ENCODE peak calls at places on chromosomes 1 and 21, in six cellular contexts. C is A549; Y is activated CD4-positive, CD25-positive, alpha-beta regulatory T cell; E is dermis blood vessel endothelial cell; F is heart left ventricle; N is stimulated activated CD4-positive, alpha-beta T cell treated with anti-CD3 and anti-CD28 coated beads, Interleukin-2, amount 100 ng/mL, for 48 hours. L is an unnamed sample.

GRCh38 chr1:156510709-156511108 is 10.1 kb upstream of the MEF2D start:
- DNase-seq in F (peak; percentile 95), E (no peak), C (no peak), N (no peak), Y (no peak), L (no peak)

GRCh38 chr1:160830321-160831153 is 32.1 kb downstream of the CD244 start:
- DNase-seq in N (peak; percentile 80), C (peak; percentile 47), E (peak; percentile 57), F (peak; percentile 37), Y (peak; percentile 74), L (peak; percentile 61)

GRCh38 chr1:155166006-155166372 is 7.1 kb downstream of the KRTCAP2 start:
- DNase-seq in F (no peak), E (no peak), Y (no peak), C (no peak), N (no peak), L (no peak)

GRCh38 chr1:244796719-244797406 is 38.6 kb upstream of the COX20 start:
- DNase-seq in Y (peak; percentile 35), N (peak; percentile 55), E (peak; percentile 88), C (peak; percentile 42), F (peak; percentile 38), L (peak; percentile 24)

GRCh38 chr1:10432910-10433785 is 2.9 kb downstream of the CENPS start:
- DNase-seq in E (no peak), C (no peak), F (no peak), N (no peak), Y (no peak), L (no peak)

GRCh38 chr1:227945891-227946623 is 1.7 kb downstream of the WNT9A start:
- DNase-seq in F (peak; percentile 88), C (peak; percentile 60), Y (no peak), E (peak; percentile 91), N (no peak), L (peak; percentile 62)

GRCh38 chr1:225449774-225450173 is 21.9 kb upstream of the LBR start:
- DNase-seq in Y (no peak), C (no peak), N (no peak), F (no peak), E (no peak), L (no peak)

GRCh38 chr1:224799083-224799482 is 130.4 kb upstream of the DNAH14 start:
- DNase-seq in F (no peak), N (no peak), C (no peak), Y (no peak), E (no peak), L (no peak)

GRCh38 chr1:2104621-2105427 is 54.6 kb downstream of the PRKCZ start:
- DNase-seq in C (no peak), Y (no peak), N (no peak), E (no peak), F (no peak), L (no peak)

GRCh38 chr1:174534789-174535188 is 87.0 kb downstream of the GPR52 start:
- DNase-seq in N (no peak), C (no peak), F (no peak), Y (no peak), E (no peak), L (peak; percentile 42)

GRCh38 chr1:119947468-119947867 is 51.2 kb upstream of the ADAM30 start:
- DNase-seq in Y (no peak), E (no peak), C (no peak), F (no peak), N (no peak), L (no peak)

GRCh38 chr1:16248603-16249534 is 11.9 kb upstream of the CPLANE2 start:
- DNase-seq in F (peak; percentile 88), C (no peak), E (peak; percentile 96), Y (no peak), N (no peak), L (peak; percentile 80)

GRCh38 chr1:3767328-3767925 is 5.1 kb upstream of the SMIM1 start:
- DNase-seq in N (no peak), C (no peak), F (no peak), Y (no peak), E (no peak), L (no peak)

GRCh38 chr1:38559180-38559874 is 300.2 kb downstream of the RRAGC start:
- DNase-seq in F (no peak), N (peak; percentile 59), C (no peak), E (no peak), Y (peak; percentile 43), L (no peak)

GRCh38 chr1:197399691-197400521 is 131.9 kb downstream of the CRB1 start:
- DNase-seq in Y (no peak), N (no peak), E (peak; percentile 62), F (no peak), C (peak; percentile 35), L (peak; percentile 43)

GRCh38 chr1:198141668-198142351 is 15.0 kb upstream of the NEK7 start:
- DNase-seq in E (no peak), Y (no peak), C (no peak), N (no peak), F (no peak), L (no peak)

GRCh38 chr1:201136696-201137392 is 9.9 kb upstream of the ASCL5 start:
- DNase-seq in N (no peak), F (no peak), C (no peak), Y (no peak), E (no peak), L (no peak)

GRCh38 chr1:233025156-233025555 is 74.7 kb downstream of the NTPCR start:
- DNase-seq in E (peak; percentile 64), F (peak; percentile 42), N (no peak), Y (no peak), C (peak; percentile 25), L (no peak)

GRCh38 chr1:81550753-81551152 is 250.0 kb upstream of the ADGRL2 start:
- DNase-seq in N (no peak), F (no peak), E (peak; percentile 38), Y (no peak), C (no peak), L (no peak)

GRCh38 chr1:38004284-38005101 is 821 bp downstream of the FHL3 start:
- DNase-seq in N (no peak), F (no peak), E (peak; percentile 39), Y (no peak), C (no peak), L (no peak)

GRCh38 chr1:36465731-36466369 is 1.7 kb upstream of the MRPS15 start:
- DNase-seq in F (no peak), E (no peak), Y (no peak), C (no peak), N (no peak), L (peak; percentile 54)

GRCh38 chr1:39409055-39409816 is 82.2 kb upstream of the BMP8A start:
- DNase-seq in E (peak; percentile 91), C (no peak), F (peak; percentile 69), Y (no peak), N (no peak), L (peak; percentile 53)

GRCh38 chr21:29005696-29006095 is 13.0 kb upstream of the LTN1 start:
- DNase-seq in F (no peak), E (no peak), C (no peak), Y (no peak), N (no peak), L (peak; percentile 38)

GRCh38 chr1:41616563-41616962 is 132.1 kb upstream of the EDN2 start:
- DNase-seq in F (no peak), C (no peak), N (no peak), Y (no peak), E (no peak), L (no peak)

GRCh38 chr1:30088594-30089556 is 634.5 kb downstream of the MATN1 start:
- DNase-seq in E (peak; percentile 15), F (no peak), Y (no peak), N (no peak), C (no peak), L (no peak)